ENCODE peak calls at places on chromosomes 3 and 15, in four cellular contexts. N, F, J and M are unnamed samples.

GRCh38 chr3:46895204-46895660 is 17.7 kb downstream of the PTH1R start:
- DNase-seq in F (peak), N (peak), J (peak), M (peak)

GRCh38 chr3:125351814-125352456 is 23.2 kb downstream of the ZNF148 start:
- DNase-seq in J (no peak), N (no peak), F (peak), M (peak)

GRCh38 chr15:70741107-70741511 is 22.2 kb downstream of the UACA start:
- DNase-seq in J (peak), N (no peak), F (peak), M (peak)

GRCh38 chr3:197793246-197793645 is 2.2 kb downstream of the LRCH3 start:
- DNase-seq in F (peak), N (no peak), J (no peak), M (peak)

GRCh38 chr3:93994056-93994455 is 14.1 kb downstream of the ARL13B start:
- DNase-seq in N (no peak), F (no peak), J (no peak), M (no peak)

GRCh38 chr3:32383136-32383711 is 8.4 kb upstream of the CMTM7 start:
- DNase-seq in F (no peak), N (no peak), J (no peak), M (no peak)

GRCh38 chr3:188845514-188845913 is 326.3 kb upstream of the TPRG1 start:
- DNase-seq in F (no peak), J (no peak), N (no peak), M (no peak)

GRCh38 chr15:51104512-51104911 is 9.8 kb upstream of the TNFAIP8L3 start:
- DNase-seq in J (no peak), N (peak), F (peak), M (no peak)

GRCh38 chr15:25710184-25710583 is 152.9 kb downstream of the ATP10A start:
- DNase-seq in F (peak), J (no peak), N (peak), M (peak)

GRCh38 chr3:169811606-169812123 is 1.0 kb upstream of the LRRIQ4 start:
- DNase-seq in N (no peak), F (peak), J (no peak), M (peak)
- TF ChIP-seq EZH2phosphoT487 in N (no peak), F (no peak), J (no peak), M (no peak)

DNA sequence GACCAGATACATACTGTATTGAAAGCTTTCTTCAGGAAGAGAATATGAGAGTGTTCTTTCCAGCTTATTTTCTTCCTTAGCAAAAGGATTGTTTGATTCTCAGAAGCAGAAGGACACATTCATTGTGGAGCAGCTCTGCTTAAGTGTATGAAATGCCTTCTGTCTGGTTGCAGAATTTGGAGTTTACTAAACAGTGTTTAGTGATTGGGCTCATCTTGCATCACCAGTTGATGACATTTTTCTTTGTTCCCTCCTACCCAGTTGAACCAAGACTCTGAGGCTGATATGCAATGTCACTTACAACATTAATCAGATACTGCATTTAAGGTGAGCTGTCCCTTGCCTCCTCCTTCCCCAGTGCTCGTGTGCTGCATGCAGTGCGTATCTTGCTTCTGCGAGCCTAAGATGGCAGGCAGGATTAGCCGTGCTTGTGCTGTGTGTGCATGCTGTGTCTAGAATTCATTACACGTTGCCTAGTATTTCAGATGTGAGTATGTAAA is 18.4 kb downstream of the ZBTB38 start:
- DNase-seq in F (peak), J (no peak), N (no peak), M (no peak)
- H3K9ac ChIP-seq in F (peak), J (no peak), N (no peak), M (no peak)

GRCh38 chr3:36972163-36972562 is 20.8 kb downstream of the EPM2AIP1 start:
- DNase-seq in J (no peak), F (no peak), N (no peak), M (no peak)

GRCh38 chr3:36969085-36969484 is 23.8 kb downstream of the EPM2AIP1 start:
- DNase-seq in F (no peak), J (no peak), N (no peak), M (no peak)

GRCh38 chr3:36973141-36973540 is 19.8 kb downstream of the EPM2AIP1 start:
- DNase-seq in F (no peak), J (no peak), N (no peak), M (no peak)

GRCh38 chr3:36965440-36965839 is 20.6 kb upstream of the TRANK1 start:
- DNase-seq in F (no peak), J (no peak), N (no peak), M (peak)

GRCh38 chr3:36969540-36970432 is 23.1 kb downstream of the EPM2AIP1 start:
- DNase-seq in J (no peak), F (peak), N (peak), M (peak)
- H2AFZ ChIP-seq in J (no peak), F (no peak), N (peak), M (no peak)

DNA sequence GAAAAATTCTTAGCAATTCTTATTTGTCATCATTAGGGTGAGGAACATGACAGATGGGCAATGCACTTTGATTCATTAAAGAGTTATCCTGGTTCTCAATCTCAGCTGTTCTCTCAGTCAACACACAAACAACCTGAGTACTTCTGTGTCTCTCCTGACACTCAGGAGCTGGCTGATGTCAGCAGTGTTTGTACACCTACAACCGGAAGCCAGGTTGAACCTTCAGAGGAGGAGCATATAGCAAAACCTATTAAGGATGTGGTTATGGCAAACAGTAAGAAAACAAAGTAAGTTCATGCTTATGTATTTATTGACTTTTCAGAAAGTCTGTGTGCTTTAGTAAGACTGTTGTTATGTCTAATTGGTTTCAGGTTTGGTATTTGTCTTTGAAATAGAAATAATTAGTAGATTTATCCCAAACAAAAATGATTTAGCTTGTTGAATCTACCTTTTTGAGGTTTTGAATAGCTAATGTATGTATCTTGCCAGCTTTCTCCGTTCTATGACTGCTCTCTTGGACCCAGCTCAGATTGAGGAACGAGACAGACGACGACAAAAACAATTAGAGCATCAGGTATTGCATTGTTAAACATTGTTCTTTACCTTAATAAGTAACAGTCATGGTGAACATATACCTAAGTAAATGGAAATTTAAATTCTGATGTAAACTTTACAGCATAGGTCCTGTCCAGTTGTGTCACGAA is 36.6 kb downstream of the CCDC66 start:
- DNase-seq in J (no peak), F (no peak), N (no peak), M (peak)
- TF ChIP-seq EZH2phosphoT487 in J (no peak), F (no peak), N (no peak), M (no peak)